ENCODE peak calls at places on chromosomes 2 and 18, in five cellular contexts. K, F, C, Y and O are unnamed samples.
A peak's percentile ranks its signal among the peaks of the same experiment; 100 is the strongest.

GRCh38 chr18:7395566-7395965 is 164.7 kb downstream of the LRRC30 start:
- DNase-seq in Y (no peak), F (no peak), C (no peak), K (no peak), O (no peak)

GRCh38 chr2:217863874-217864273 is 138.9 kb downstream of the TNS1 start:
- DNase-seq in K (no peak), F (no peak), Y (no peak), C (no peak), O (no peak)

GRCh38 chr2:195343942-195344530 is 313.0 kb upstream of the SLC39A10 start:
- DNase-seq in Y (no peak), C (no peak), K (no peak), F (no peak), O (no peak)

GRCh38 chr2:239299218-239299939 is 101.4 kb downstream of the HDAC4 start:
- DNase-seq in Y (no peak), C (no peak), K (no peak), F (peak; percentile 87), O (no peak)

GRCh38 chr2:62577994-62578836 is 72.2 kb upstream of the TMEM17 start:
- DNase-seq in F (peak; percentile 96), K (no peak), Y (no peak), C (no peak), O (no peak)

GRCh38 chr2:187493180-187493579 is 45.1 kb upstream of the CALCRL start:
- DNase-seq in K (no peak), C (no peak), Y (no peak), F (no peak), O (no peak)

GRCh38 chr2:205930209-205930608 is 155.8 kb downstream of the INO80D start:
- DNase-seq in K (no peak), C (no peak), Y (no peak), F (no peak), O (no peak)

GRCh38 chr2:166138144-166138543 is 10.3 kb upstream of the SCN1A start:
- DNase-seq in K (no peak), C (no peak), Y (no peak), F (no peak), O (no peak)

GRCh38 chr2:115484983-115485382 is 1042.5 kb downstream of the DPP10 start:
- DNase-seq in F (no peak), K (no peak), Y (no peak), C (no peak), O (no peak)

GRCh38 chr2:174974131-174974530 is 31.1 kb downstream of the CHN1 start:
- DNase-seq in Y (no peak), K (no peak), F (no peak), C (no peak), O (no peak)

GRCh38 chr18:63844254-63844653 is 43.3 kb upstream of the SERPINB2 start:
- DNase-seq in K (no peak), Y (no peak), F (no peak), C (no peak), O (peak; percentile 31)

GRCh38 chr2:124081154-124081771 is 56.2 kb downstream of the CNTNAP5 start:
- DNase-seq in F (no peak), K (no peak), C (no peak), Y (no peak), O (no peak)

GRCh38 chr2:241618836-241619235 is 18.1 kb downstream of the THAP4 start:
- DNase-seq in C (no peak), F (no peak), Y (no peak), K (no peak), O (no peak)

GRCh38 chr18:12839057-12839525 is 44.9 kb downstream of the PTPN2 start:
- DNase-seq in F (no peak), Y (no peak), C (no peak), K (peak; percentile 79), O (no peak)

GRCh38 chr18:50614838-50615237 is 55.0 kb downstream of the MAPK4 start:
- DNase-seq in C (no peak), K (no peak), Y (no peak), F (peak; percentile 98), O (peak; percentile 22)

GRCh38 chr2:191184457-191184856 is 33.7 kb upstream of the STAT4 start:
- DNase-seq in C (no peak), K (no peak), F (no peak), Y (no peak), O (no peak)

GRCh38 chr2:109032229-109032800 is 43.3 kb upstream of the EDAR start:
- DNase-seq in F (no peak), Y (no peak), C (no peak), K (no peak), O (no peak)

GRCh38 chr2:95530734-95531133 is 46.2 kb upstream of the TRIM43B start:
- DNase-seq in Y (no peak), C (no peak), F (no peak), K (peak; percentile 51), O (no peak)

GRCh38 chr2:16069663-16069932 is 129.2 kb downstream of the MYCN start:
- DNase-seq in K (no peak), C (no peak), Y (no peak), F (peak; percentile 97), O (no peak)

GRCh38 chr2:220445429-220446105 is 818.1 kb downstream of the SLC4A3 start:
- DNase-seq in C (no peak), Y (no peak), F (no peak), K (no peak), O (no peak)

GRCh38 chr2:121202541-121203310 is 82.3 kb downstream of the TFCP2L1 start:
- DNase-seq in Y (no peak), F (no peak), K (no peak), C (no peak), O (no peak)

GRCh38 chr2:10771786-10772185 is 40.8 kb downstream of the PDIA6 start:
- DNase-seq in K (no peak), F (no peak), Y (no peak), C (peak; percentile 32), O (no peak)

GRCh38 chr2:207184348-207184747 is 18.6 kb upstream of the KLF7 start:
- DNase-seq in C (no peak), Y (no peak), F (no peak), K (no peak), O (no peak)

GRCh38 chr2:98917031-98917459 is 19.0 kb downstream of the CRACDL start:
- DNase-seq in Y (no peak), C (no peak), K (no peak), F (no peak), O (no peak)

GRCh38 chr18:31102020-31102684 is at the start of gene DSC2:
- DNase-seq in C (peak; percentile 15), F (peak; percentile 61), Y (peak; percentile 37), K (no peak), O (no peak)

GRCh38 chr18:24584777-24585176 is 124.3 kb downstream of the HRH4 start:
- DNase-seq in C (no peak), F (no peak), K (no peak), Y (no peak), O (no peak)

GRCh38 chr2:241833938-241834852 is 24.5 kb downstream of the PDCD1 start:
- DNase-seq in F (no peak), Y (no peak), K (no peak), C (no peak), O (no peak)

GRCh38 chr18:11994346-11994707 is 13.0 kb downstream of the IMPA2 start:
- DNase-seq in K (no peak), C (no peak), Y (no peak), F (peak; percentile 83), O (no peak)

GRCh38 chr2:62014102-62014501 is 108.6 kb downstream of the COMMD1 start:
- DNase-seq in F (peak; percentile 38), Y (no peak), C (peak; percentile 34), K (no peak), O (no peak)

GRCh38 chr18:61127714-61128485 is 205.3 kb upstream of the CDH20 start:
- DNase-seq in K (no peak), C (no peak), F (no peak), Y (no peak), O (no peak)

GRCh38 chr2:19111297-19111696 is 247.1 kb downstream of the OSR1 start:
- DNase-seq in Y (no peak), C (no peak), K (no peak), F (no peak), O (no peak)

GRCh38 chr2:31415421-31415820 is 879 bp upstream of the XDH start:
- DNase-seq in Y (no peak), K (no peak), F (no peak), C (no peak), O (no peak)

GRCh38 chr2:43458002-43458628 is 137.7 kb downstream of the THADA start:
- DNase-seq in K (no peak), C (no peak), Y (no peak), F (no peak), O (no peak)

GRCh38 chr18:54269924-54270844 is 867 bp downstream of the POLI start:
- DNase-seq in C (peak; percentile 65), Y (no peak), F (peak; percentile 35), K (no peak), O (peak; percentile 51)

GRCh38 chr18:48777026-48777736 is 173.6 kb downstream of the SMAD7 start:
- DNase-seq in C (peak; percentile 90), K (no peak), F (peak; percentile 44), Y (peak; percentile 72), O (peak; percentile 58)

GRCh38 chr2:65779021-65779420 is 346.6 kb upstream of the SPRED2 start:
- DNase-seq in C (no peak), Y (no peak), K (no peak), F (no peak), O (no peak)

GRCh38 chr2:65786001-65786400 is 353.6 kb upstream of the SPRED2 start:
- DNase-seq in F (no peak), Y (no peak), C (no peak), K (no peak), O (no peak)

GRCh38 chr2:65782996-65783650 is 350.7 kb upstream of the SPRED2 start:
- DNase-seq in Y (no peak), K (no peak), C (no peak), F (no peak), O (no peak)

GRCh38 chr2:65781756-65782155 is 349.4 kb upstream of the SPRED2 start:
- DNase-seq in F (no peak), K (no peak), Y (no peak), C (no peak), O (no peak)

GRCh38 chr2:65782186-65782585 is 349.8 kb upstream of the SPRED2 start:
- DNase-seq in Y (no peak), C (no peak), K (no peak), F (no peak), O (no peak)
- TF ChIP-seq GABPA in Y (no peak), C (no peak), K (no peak), F (no peak), O (no peak)

GRCh38 chr2:38959938-38960608 is 70.4 kb downstream of the ARHGEF33 start:
- DNase-seq in F (no peak), C (peak; percentile 91), K (no peak), Y (no peak), O (peak; percentile 36)
- TF ChIP-seq GABPA in F (no peak), C (no peak), K (no peak), Y (no peak), O (no peak)

DNA sequence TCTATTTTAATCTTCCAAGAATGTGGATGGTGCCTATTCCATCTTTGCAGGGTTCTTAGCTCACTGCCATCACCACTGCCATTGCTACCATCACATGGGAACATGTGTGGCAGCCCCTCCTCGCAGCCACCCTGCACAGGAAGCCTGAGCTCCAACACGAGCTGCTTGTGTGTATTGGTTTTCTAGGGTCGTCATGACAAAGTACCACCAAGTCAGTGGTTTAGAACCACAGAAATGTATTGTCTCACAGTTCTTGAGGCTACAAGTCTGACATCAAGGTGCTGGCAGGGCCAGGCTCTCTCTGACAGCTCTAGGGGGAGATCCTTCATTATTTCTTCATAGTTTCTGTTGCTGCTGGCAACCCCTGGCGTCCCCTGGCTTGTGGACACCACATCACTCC is 10.3 kb upstream of the IL1R2 start:
- DNase-seq in C (no peak), K (no peak), Y (no peak), F (no peak), O (no peak)
- TF ChIP-seq GABPA in C (no peak), K (no peak), Y (no peak), F (no peak), O (no peak)

GRCh38 chr2:118865106-118865505 is 17.7 kb upstream of the EN1 start:
- DNase-seq in C (peak; percentile 70), F (peak; percentile 56), Y (peak; percentile 54), K (peak; percentile 19), O (peak; percentile 33)
- TF ChIP-seq GABPA in C (no peak), F (no peak), Y (no peak), K (no peak), O (no peak)